ENCODE peak calls at places on chromosomes 2 and 18, in four cellular contexts. L is GM12878, C is K562, N is HepG2. Y is an unnamed sample.

GRCh38 chr18:26656944-26657536 is 108.7 kb upstream of the KCTD1 start:
- DNase-seq in C (no peak), N (peak), L (no peak), Y (peak)

GRCh38 chr2:199307461-199307860 is 150.3 kb downstream of the SATB2 start:
- DNase-seq in C (no peak), L (no peak), N (no peak), Y (no peak)

GRCh38 chr2:175742367-175742766 is 259.7 kb downstream of the LNPK start:
- DNase-seq in N (no peak), C (no peak), L (no peak), Y (no peak)

GRCh38 chr2:40412456-40412855 is 39.4 kb downstream of the SLC8A1 start:
- DNase-seq in N (no peak), C (no peak), L (no peak), Y (no peak)

GRCh38 chr18:48600746-48601090 is 61.9 kb downstream of the CTIF start:
- DNase-seq in L (no peak), C (no peak), N (no peak), Y (no peak)

GRCh38 chr2:176552456-176553135 is 283.4 kb downstream of the MTX2 start:
- DNase-seq in N (no peak), C (no peak), L (no peak), Y (no peak)

GRCh38 chr18:8480506-8481328 is 128.5 kb upstream of the RAB12 start:
- DNase-seq in C (no peak), L (no peak), N (peak), Y (peak)

GRCh38 chr2:208711598-208711997 is 305.0 kb downstream of the PTH2R start:
- DNase-seq in N (no peak), L (no peak), C (no peak), Y (no peak)

GRCh38 chr2:33433279-33434235 is 42.9 kb upstream of the RASGRP3 start:
- DNase-seq in L (no peak), C (no peak), N (no peak), Y (no peak)

GRCh38 chr2:98455494-98455976 is 10.9 kb downstream of the INPP4A start:
- DNase-seq in N (no peak), L (peak), C (no peak), Y (no peak)

GRCh38 chr2:212538156-212539144 is at the start of gene ERBB4:
- DNase-seq in L (no peak), N (no peak), C (no peak), Y (peak)

GRCh38 chr2:33051586-33052385 is 105.0 kb downstream of the LTBP1 start:
- DNase-seq in L (no peak), C (no peak), N (peak), Y (no peak)

GRCh38 chr18:30245756-30246515 is 796.6 kb downstream of the DSC3 start:
- DNase-seq in N (no peak), L (no peak), C (no peak), Y (no peak)

GRCh38 chr2:109238580-109238979 is 109.6 kb downstream of the SH3RF3 start:
- DNase-seq in C (no peak), L (peak), N (no peak), Y (no peak)

GRCh38 chr18:72738136-72738535 is 129.7 kb downstream of the NETO1 start:
- DNase-seq in L (no peak), N (no peak), C (no peak), Y (no peak)

GRCh38 chr2:153268941-153269461 is 209.6 kb downstream of the RPRM start:
- DNase-seq in C (no peak), L (no peak), N (no peak), Y (no peak)

GRCh38 chr18:25724121-25724520 is 366.3 kb downstream of the SS18 start:
- DNase-seq in N (no peak), L (no peak), C (no peak), Y (no peak)

GRCh38 chr2:153819501-153819900 is 52.2 kb upstream of the GALNT13 start:
- DNase-seq in N (no peak), L (no peak), C (no peak), Y (no peak)

GRCh38 chr2:37645363-37645762 is 26.1 kb downstream of the CDC42EP3 start:
- DNase-seq in C (no peak), N (no peak), L (no peak), Y (no peak)

GRCh38 chr2:230868947-230869690 is 4.4 kb downstream of the ITM2C start:
- DNase-seq in C (no peak), L (no peak), N (no peak), Y (no peak)

GRCh38 chr2:199457147-199458016 is at the start of gene SATB2:
- DNase-seq in C (peak), N (no peak), L (no peak), Y (peak)

GRCh38 chr2:214378455-214379103 is 32.3 kb upstream of the VWC2L start:
- DNase-seq in C (no peak), L (no peak), N (no peak), Y (no peak)

GRCh38 chr2:215751200-215751910 is 262.0 kb downstream of the MREG start:
- DNase-seq in N (peak), C (no peak), L (no peak), Y (no peak)

GRCh38 chr2:113160962-113161361 is 12.8 kb upstream of the PSD4 start:
- DNase-seq in N (no peak), C (no peak), L (no peak), Y (no peak)

GRCh38 chr2:84273406-84273805 is 185.7 kb downstream of the SUCLG1 start:
- DNase-seq in N (no peak), C (no peak), L (no peak), Y (no peak)

GRCh38 chr2:58131191-58132011 is 84.8 kb downstream of the VRK2 start:
- DNase-seq in N (peak), L (no peak), C (no peak), Y (no peak)

GRCh38 chr2:18800240-18800971 is 211.0 kb upstream of the NT5C1B start:
- DNase-seq in N (peak), L (no peak), C (no peak), Y (no peak)

GRCh38 chr2:40436093-40436475 is 15.8 kb downstream of the SLC8A1 start:
- DNase-seq in N (no peak), L (no peak), C (no peak), Y (no peak)

GRCh38 chr2:179239838-179240237 is 24.8 kb downstream of the SESTD1 start:
- DNase-seq in L (no peak), N (peak), C (no peak), Y (no peak)

GRCh38 chr2:179240481-179241451 is 23.9 kb downstream of the SESTD1 start:
- DNase-seq in C (peak), N (peak), L (no peak), Y (peak)

GRCh38 chr2:179237209-179237946 is 27.3 kb downstream of the SESTD1 start:
- DNase-seq in N (peak), L (no peak), C (no peak), Y (no peak)

GRCh38 chr2:179238027-179238426 is 26.6 kb downstream of the SESTD1 start:
- DNase-seq in L (no peak), N (peak), C (no peak), Y (no peak)

DNA sequence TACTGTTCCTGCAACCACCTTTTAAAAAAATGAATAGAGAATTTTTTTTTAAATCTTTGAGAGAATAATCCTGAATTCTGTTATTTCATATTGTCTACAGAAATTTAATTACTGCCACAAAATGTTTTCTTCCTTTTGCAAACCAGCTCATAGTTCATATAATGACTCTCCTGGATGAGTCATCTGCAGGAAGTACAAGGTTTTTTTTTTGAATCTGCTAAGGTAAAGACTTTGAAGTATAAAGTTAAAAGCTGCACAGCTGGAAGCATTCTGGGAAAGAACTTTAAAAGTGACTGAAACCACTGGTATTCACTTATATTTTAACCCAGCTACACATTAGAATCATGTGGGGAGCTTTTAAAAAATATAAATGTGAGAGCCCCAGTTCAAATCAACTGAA is 25.4 kb downstream of the SESTD1 start:
- DNase-seq in N (peak), C (no peak), L (no peak), Y (no peak)
- TF ChIP-seq FOXM1 in N (no peak), C (no peak), L (peak), Y (no peak)

DNA sequence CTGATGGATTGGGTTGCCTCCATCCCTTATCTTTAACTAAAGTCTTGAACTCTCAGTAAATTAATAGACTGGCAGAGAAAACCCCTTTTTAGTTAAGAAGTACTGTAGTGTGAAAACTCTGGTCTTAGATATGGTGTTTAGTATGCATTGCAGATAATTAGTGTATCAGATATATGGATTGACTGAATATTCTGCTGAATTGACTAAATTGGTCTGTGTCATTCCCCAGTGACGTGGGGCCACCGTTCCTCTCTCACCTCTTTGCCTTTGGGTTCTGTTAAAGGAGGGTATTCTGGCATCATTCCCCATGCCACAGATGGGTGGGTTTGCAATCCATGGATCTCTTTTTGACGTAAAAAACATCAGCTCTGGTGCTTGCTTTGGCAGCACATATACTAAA is 67.1 kb upstream of the XPO1 start:
- DNase-seq in L (no peak), N (no peak), C (no peak), Y (no peak)
- TF ChIP-seq BHLHE40 in L (no peak), N (no peak), C (no peak), Y (no peak)

DNA sequence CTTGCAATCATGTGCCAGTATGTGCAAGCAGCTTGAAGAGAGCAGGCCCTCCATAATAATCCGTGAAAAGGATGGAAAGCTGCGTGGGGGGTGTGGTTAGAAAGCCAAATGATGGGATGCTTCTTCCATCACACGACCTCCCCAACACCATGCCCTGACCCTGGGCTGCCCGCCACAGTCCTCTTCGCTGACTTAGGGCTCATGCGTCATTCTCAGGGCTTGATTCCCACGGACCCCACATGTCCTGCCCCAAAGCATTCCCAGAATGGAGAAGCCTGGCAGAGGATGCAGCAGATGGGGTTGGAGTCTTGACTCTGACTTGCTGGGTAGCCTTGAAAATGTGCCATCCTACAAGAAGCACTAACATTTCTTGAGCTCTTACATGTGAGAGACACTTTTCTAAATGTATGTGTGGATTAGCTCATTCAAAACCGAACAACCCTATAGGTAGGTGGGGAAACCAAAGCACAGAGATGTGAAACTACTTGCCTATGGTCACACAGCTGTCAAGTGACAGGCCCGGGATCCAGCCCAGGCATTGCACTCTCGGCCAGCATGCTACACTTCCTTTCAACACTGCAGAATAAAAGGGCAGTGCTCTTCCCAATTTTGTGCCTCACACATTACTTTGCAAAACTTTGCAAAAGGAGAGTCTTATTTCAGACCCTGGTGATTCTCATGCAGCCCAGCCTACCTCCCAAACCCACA is 3.7 kb downstream of the TNS1 start:
- DNase-seq in N (no peak), L (no peak), C (no peak), Y (no peak)
- TF ChIP-seq FOXK2 in N (no peak), L (no peak), C (no peak), Y (no peak)

GRCh38 chr2:66439291-66440010 is 4.5 kb downstream of the MEIS1 start:
- DNase-seq in L (no peak), N (no peak), C (no peak), Y (no peak)
- TF ChIP-seq FOXM1 in L (no peak), N (no peak), C (no peak), Y (no peak)

DNA sequence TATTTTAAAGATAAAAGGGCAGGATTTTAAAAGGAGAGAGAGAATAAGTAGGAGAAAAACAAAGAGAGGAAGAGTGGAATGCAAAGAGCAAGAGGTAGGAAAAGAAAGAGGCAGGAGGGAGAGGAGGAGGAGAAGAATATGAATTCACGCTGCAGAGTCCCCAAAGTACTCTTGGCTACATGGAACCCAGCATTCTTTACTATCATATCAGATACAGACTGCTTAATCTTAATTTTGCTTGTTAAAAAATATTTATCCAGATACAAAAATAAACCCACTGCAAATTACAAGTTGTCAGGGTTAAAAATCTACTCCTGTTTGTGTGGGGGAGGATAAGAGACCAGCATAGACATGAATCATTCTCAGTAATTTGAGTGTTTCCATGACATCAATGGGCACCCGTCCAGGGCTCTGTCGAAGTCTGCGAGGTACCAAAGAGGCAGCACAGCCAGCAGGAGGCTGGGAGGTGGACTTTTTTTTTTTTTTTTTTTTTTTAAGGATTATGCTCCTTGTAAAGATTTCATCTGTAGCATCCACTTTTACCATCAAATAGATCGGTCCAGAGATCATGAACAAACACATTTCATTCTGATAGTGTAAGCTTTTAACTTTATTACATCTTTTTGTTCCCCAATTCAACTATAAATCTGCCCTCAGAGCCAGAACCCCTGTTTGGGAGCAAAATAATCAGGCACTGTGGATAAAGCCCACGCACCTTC is 182.2 kb downstream of the TCF4 start:
- DNase-seq in C (peak), N (no peak), L (no peak), Y (peak)
- TF ChIP-seq BHLHE40 in C (no peak), N (no peak), L (no peak), Y (no peak)

GRCh38 chr2:120177011-120177621 is 46.1 kb downstream of the TMEM185B start:
- DNase-seq in L (peak), N (no peak), C (peak), Y (no peak)
- TF ChIP-seq FOXK2 in L (no peak), N (no peak), C (no peak), Y (no peak)

GRCh38 chr2:99956232-99957030 is 186.0 kb downstream of the AFF3 start:
- DNase-seq in N (no peak), L (no peak), C (no peak), Y (no peak)
- TF ChIP-seq FOXM1 in N (no peak), L (no peak), C (no peak), Y (no peak)

DNA sequence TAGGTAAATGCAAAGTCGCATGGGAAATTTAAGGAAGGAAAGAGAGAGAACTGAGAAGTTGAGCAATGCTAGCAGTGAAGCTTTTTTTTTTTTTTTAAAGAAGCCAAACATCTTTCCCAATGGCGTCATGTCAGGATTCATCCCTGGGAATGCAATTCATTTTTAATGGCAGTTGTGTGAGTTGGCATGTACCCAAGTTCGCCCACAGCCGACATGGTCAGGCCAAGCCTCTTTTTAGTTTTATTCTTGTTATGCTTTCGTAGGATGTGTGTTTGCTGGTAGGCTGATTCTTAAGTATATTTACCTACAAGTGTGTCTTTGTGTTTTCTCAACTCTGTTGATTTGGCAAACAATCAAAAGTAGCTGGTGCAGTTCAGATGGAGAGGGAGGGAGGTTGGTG is 127.6 kb upstream of the ITGA6 start:
- DNase-seq in L (no peak), N (no peak), C (no peak), Y (no peak)
- TF ChIP-seq BHLHE40 in L (no peak), N (no peak), C (no peak), Y (no peak)

GRCh38 chr2:74507145-74507925 is at the start of gene PCGF1:
- DNase-seq in C (peak), L (peak), N (peak), Y (peak)

GRCh38 chr2:74510272-74510671 is 2.8 kb upstream of the PCGF1 start:
- DNase-seq in N (no peak), C (no peak), L (no peak), Y (no peak)

GRCh38 chr2:74511104-74511989 is 2.9 kb upstream of the TLX2 start:
- DNase-seq in L (no peak), C (no peak), N (no peak), Y (no peak)

GRCh38 chr2:74505448-74506246 is 1.8 kb downstream of the PCGF1 start:
- DNase-seq in L (no peak), N (no peak), C (no peak), Y (no peak)

DNA sequence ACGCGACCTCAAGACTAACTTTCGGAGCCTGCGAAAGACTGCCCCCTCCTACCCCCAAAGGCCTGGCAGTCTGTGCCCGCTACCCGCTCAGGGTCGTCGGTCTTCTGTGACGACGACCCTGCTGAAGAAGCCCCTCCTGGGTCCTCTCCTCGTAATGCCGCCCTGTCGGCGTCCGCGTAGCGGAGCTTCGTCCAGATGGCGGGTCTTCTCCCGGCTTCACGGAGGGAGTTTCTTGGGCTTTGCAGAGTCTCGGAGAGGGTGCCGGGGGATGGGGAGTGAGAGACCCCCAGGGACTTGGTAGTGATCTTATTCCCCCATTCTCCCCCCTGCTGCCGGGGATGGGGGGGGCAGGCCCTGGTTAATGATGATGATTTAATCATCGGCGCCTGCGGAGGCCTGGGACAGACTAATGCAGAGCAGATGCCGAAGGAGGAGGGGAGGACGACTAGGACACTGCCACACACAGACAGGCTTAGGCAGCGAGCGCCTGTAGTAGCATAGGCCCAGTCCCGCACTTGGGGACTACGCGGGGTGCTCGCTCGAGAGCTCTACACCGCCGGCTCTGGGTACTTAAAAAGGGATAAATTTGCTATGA is 528 bp upstream of the PCGF1 start:
- DNase-seq in L (no peak), C (peak), N (no peak), Y (peak)
- TF ChIP-seq FOXK2 in L (no peak), C (no peak), N (no peak), Y (no peak)